ENCODE peak calls at places on chromosomes 16 and 17, in six cellular contexts. V is hypothalamus; K is mesothelial cell of epicardium; G is stimulated activated CD4-positive, alpha-beta T cell treated with anti-CD3 and anti-CD28 coated beads, Interleukin-15, amount 100 ng/mL, for 48 hours; E is CD8-positive, alpha-beta T cell; J is activated CD4-positive, alpha-beta T cell treated with anti-CD3 and anti-CD28 coated beads, Interleukin-2, amount 50 U/mL, for 1 hour. F is an unnamed sample.

GRCh38 chr17:8459109-8459508 is 23.4 kb downstream of the NDEL1 start:
- DNase-seq in V (no peak), K (no peak), G (no peak), E (no peak), J (no peak), F (no peak)

GRCh38 chr16:56554441-56554840 is 10.4 kb upstream of the MT4 start:
- DNase-seq in V (no peak), K (no peak), G (no peak), E (no peak), J (no peak), F (no peak)

GRCh38 chr17:47872019-47872650 is 21.2 kb upstream of the SP6 start:
- DNase-seq in V (no peak), K (no peak), G (no peak), E (no peak), J (no peak), F (no peak)

GRCh38 chr16:29804455-29805231 is 1.7 kb upstream of the MAZ start:
- DNase-seq in V (no peak), K (no peak), G (no peak), E (no peak), J (no peak), F (peak)

GRCh38 chr16:56571525-56571924 is 6.7 kb downstream of the MT4 start:
- DNase-seq in V (no peak), K (no peak), G (no peak), E (no peak), J (no peak), F (no peak)

GRCh38 chr17:38600416-38600815 is 5.3 kb downstream of the SRCIN1 start:
- DNase-seq in V (no peak), K (no peak), G (no peak), E (no peak), J (no peak), F (no peak)

GRCh38 chr17:11950771-11951519 is 46.3 kb downstream of the ZNF18 start:
- DNase-seq in V (no peak), K (no peak), G (no peak), E (no peak), J (no peak), F (no peak)

GRCh38 chr17:79201536-79202227 is 127.1 kb downstream of the ENGASE start:
- DNase-seq in V (no peak), K (no peak), G (no peak), E (no peak), J (no peak), F (no peak)

GRCh38 chr17:75514299-75515228 is 773 bp downstream of the CASKIN2 start:
- DNase-seq in V (no peak), K (no peak), G (no peak), E (no peak), J (no peak), F (peak)

GRCh38 chr17:17514993-17515920 is 19.1 kb upstream of the RASD1 start:
- DNase-seq in V (no peak), K (no peak), G (no peak), E (no peak), J (no peak), F (no peak)

GRCh38 chr16:67872631-67873434 is at the start of gene EDC4:
- DNase-seq in V (peak), K (peak), G (peak), E (peak), J (peak), F (peak)

GRCh38 chr16:1613728-1614225 is 1.6 kb downstream of the CRAMP1 start:
- DNase-seq in V (no peak), K (no peak), G (no peak), E (peak), J (no peak), F (peak)

GRCh38 chr17:81502471-81503017 is 10.1 kb downstream of the ACTG1 start:
- DNase-seq in V (no peak), K (no peak), G (no peak), E (no peak), J (no peak), F (no peak)